ENCODE peak calls at places on chromosome 7, in five cellular contexts. S is NCI-H1436 treated with DMSO at 0.1 percent for 48 hours, J is germinal center, D is activated T-helper 1 cell treated with Interleukin-2 at 50 U/mL for 16 hours, Y is IMR-90. F is an unnamed sample.

GRCh38 chr7:24025094-24025493 is 258.9 kb upstream of the NPY start:
- DNase-seq in J (no peak), D (no peak), S (no peak), Y (peak), F (peak)

GRCh38 chr7:42144253-42145002 is 92.6 kb downstream of the GLI3 start:
- DNase-seq in S (no peak), Y (peak), J (no peak), D (no peak), F (peak)

GRCh38 chr7:30087371-30087770 is 47.4 kb upstream of the MTURN start:
- DNase-seq in D (no peak), S (no peak), J (no peak), Y (no peak), F (no peak)

GRCh38 chr7:149257146-149257545 is 4.8 kb upstream of the ZNF783 start:
- DNase-seq in S (no peak), D (no peak), J (no peak), Y (peak), F (no peak)

GRCh38 chr7:145106001-145106400 is 270.1 kb upstream of the TPK1 start:
- DNase-seq in Y (no peak), D (no peak), J (no peak), S (peak), F (no peak)

GRCh38 chr7:122676466-122676865 is 22.5 kb downstream of the RNF133 start:
- DNase-seq in J (no peak), D (no peak), Y (no peak), S (no peak), F (no peak)

GRCh38 chr7:2060701-2061100 is 172.0 kb downstream of the MAD1L1 start:
- DNase-seq in D (no peak), S (no peak), Y (peak), J (no peak), F (peak)

GRCh38 chr7:43015301-43015700 is 83.1 kb downstream of the MRPL32 start:
- DNase-seq in J (no peak), Y (no peak), S (no peak), D (no peak), F (no peak)

GRCh38 chr7:101792051-101792651 is 25.3 kb upstream of the CUX1 start:
- DNase-seq in Y (no peak), D (no peak), S (no peak), J (no peak), F (no peak)

GRCh38 chr7:139943391-139943790 is 114.3 kb downstream of the TBXAS1 start:
- DNase-seq in Y (no peak), D (no peak), S (peak), J (no peak), F (no peak)

GRCh38 chr7:128406147-128406985 is 3.4 kb downstream of the IMPDH1 start:
- DNase-seq in J (no peak), D (no peak), Y (no peak), S (no peak), F (no peak)

GRCh38 chr7:137606061-137606674 is 240.6 kb downstream of the DGKI start:
- DNase-seq in J (no peak), Y (peak), S (no peak), D (no peak), F (peak)

GRCh38 chr7:88668591-88668990 is 90.9 kb upstream of the ZNF804B start:
- DNase-seq in Y (no peak), D (no peak), S (no peak), J (no peak), F (no peak)

GRCh38 chr7:93851536-93851935 is 39.0 kb downstream of the TFPI2 start:
- DNase-seq in D (no peak), J (no peak), S (no peak), Y (peak), F (peak)

GRCh38 chr7:41465571-41465970 is 237.3 kb downstream of the INHBA start:
- DNase-seq in D (no peak), Y (no peak), S (no peak), J (no peak), F (no peak)

F was measured in astrocyte of the spinal cord.